ENCODE peak calls at places on chromosomes 7 and 10, in ten cellular contexts. V is uterus, Z is gastrocnemius medialis, T is ovary, D is breast epithelium, B is HepG2, J is sigmoid colon, R is tibial nerve, I is suprapubic skin, G is lower leg skin. M is an unnamed sample.

GRCh38 chr10:57188846-57189245 is 827.8 kb upstream of the ZWINT start:
- DNase-seq in V (no peak), Z (no peak), T (no peak), D (no peak), B (no peak), J (no peak), R (no peak), I (no peak), G (no peak), M (no peak)

GRCh38 chr10:121069061-121069850 is 218.1 kb downstream of the WDR11 start:
- DNase-seq in V (no peak), Z (no peak), T (no peak), D (no peak), B (no peak), J (no peak), R (no peak), I (no peak), G (no peak), M (no peak)

GRCh38 chr10:98041352-98042043 is 11.1 kb upstream of the CRTAC1 start:
- DNase-seq in V (peak), Z (peak), T (no peak), D (no peak), B (peak), J (peak), R (peak), I (no peak), G (peak), M (peak)

GRCh38 chr10:69348824-69349541 is 67.7 kb downstream of the TACR2 start:
- DNase-seq in V (peak), Z (peak), T (no peak), D (no peak), B (no peak), J (peak), R (peak), I (peak), G (peak), M (no peak)

GRCh38 chr7:8105449-8106095 is 137.0 kb downstream of the GLCCI1 start:
- DNase-seq in V (no peak), Z (no peak), T (no peak), D (no peak), B (no peak), J (no peak), R (no peak), I (no peak), G (no peak), M (no peak)

GRCh38 chr7:155885162-155886160 is 73.2 kb upstream of the SHH start:
- DNase-seq in V (no peak), Z (no peak), T (no peak), D (no peak), B (no peak), J (peak), R (no peak), I (peak), G (peak), M (no peak)

GRCh38 chr7:149850007-149850594 is 11.9 kb downstream of the ZNF862 start:
- DNase-seq in V (no peak), Z (no peak), T (no peak), D (no peak), B (no peak), J (no peak), R (no peak), I (peak), G (no peak), M (no peak)

GRCh38 chr10:96642973-96643372 is 56.2 kb upstream of the TM9SF3 start:
- DNase-seq in V (peak), Z (peak), T (no peak), D (no peak), B (peak), J (peak), R (peak), I (peak), G (peak), M (peak)

GRCh38 chr7:122588621-122589020 is 110.3 kb downstream of the RNF133 start:
- DNase-seq in V (no peak), Z (no peak), T (no peak), D (no peak), B (no peak), J (no peak), R (no peak), I (no peak), G (no peak), M (no peak)

GRCh38 chr10:12650122-12650521 is 300.8 kb downstream of the CAMK1D start:
- DNase-seq in V (no peak), Z (no peak), T (no peak), D (no peak), B (no peak), J (no peak), R (no peak), I (no peak), G (no peak), M (no peak)

GRCh38 chr10:43204943-43205671 is 61.8 kb downstream of the RASGEF1A start:
- DNase-seq in V (no peak), Z (peak), T (no peak), D (peak), B (peak), J (peak), R (peak), I (peak), G (peak), M (peak)

GRCh38 chr10:77746313-77746712 is 108.7 kb upstream of the KCNMA1 start:
- DNase-seq in V (no peak), Z (no peak), T (peak), D (no peak), B (no peak), J (no peak), R (no peak), I (no peak), G (no peak), M (no peak)

GRCh38 chr10:122308487-122309141 is 37.5 kb downstream of the BTBD16 start:
- DNase-seq in V (peak), Z (no peak), T (peak), D (no peak), B (no peak), J (no peak), R (no peak), I (no peak), G (no peak), M (no peak)

GRCh38 chr7:44292418-44292817 is 33.0 kb downstream of the CAMK2B start:
- DNase-seq in V (no peak), Z (no peak), T (no peak), D (no peak), B (no peak), J (no peak), R (no peak), I (no peak), G (peak), M (no peak)

GRCh38 chr7:34837826-34838225 is 179.8 kb downstream of the NPSR1 start:
- DNase-seq in V (no peak), Z (no peak), T (no peak), D (no peak), B (no peak), J (no peak), R (no peak), I (no peak), G (no peak), M (no peak)

GRCh38 chr10:30897045-30897444 is 134.6 kb downstream of the ZNF438 start:
- DNase-seq in V (no peak), Z (no peak), T (no peak), D (no peak), B (no peak), J (no peak), R (no peak), I (no peak), G (no peak), M (no peak)

GRCh38 chr7:30252885-30253795 is 31.3 kb upstream of the ZNRF2 start:
- DNase-seq in V (no peak), Z (peak), T (no peak), D (peak), B (no peak), J (peak), R (no peak), I (no peak), G (no peak), M (peak)

GRCh38 chr7:21412953-21413352 is 14.9 kb upstream of the SP4 start:
- DNase-seq in V (no peak), Z (no peak), T (no peak), D (no peak), B (no peak), J (no peak), R (no peak), I (no peak), G (no peak), M (no peak)

GRCh38 chr10:66238343-66238742 is 687.5 kb upstream of the LRRTM3 start:
- DNase-seq in V (no peak), Z (no peak), T (no peak), D (no peak), B (no peak), J (no peak), R (no peak), I (no peak), G (no peak), M (no peak)

GRCh38 chr10:116848032-116848911 is 1.0 kb upstream of the ENO4 start:
- DNase-seq in V (no peak), Z (no peak), T (no peak), D (no peak), B (no peak), J (no peak), R (no peak), I (no peak), G (no peak), M (no peak)
- TF ChIP-seq POLR2A in V (no peak), Z (no peak), T (no peak), D (no peak), B (no peak), J (no peak), R (no peak), I (no peak), G (no peak), M (no peak)

DNA sequence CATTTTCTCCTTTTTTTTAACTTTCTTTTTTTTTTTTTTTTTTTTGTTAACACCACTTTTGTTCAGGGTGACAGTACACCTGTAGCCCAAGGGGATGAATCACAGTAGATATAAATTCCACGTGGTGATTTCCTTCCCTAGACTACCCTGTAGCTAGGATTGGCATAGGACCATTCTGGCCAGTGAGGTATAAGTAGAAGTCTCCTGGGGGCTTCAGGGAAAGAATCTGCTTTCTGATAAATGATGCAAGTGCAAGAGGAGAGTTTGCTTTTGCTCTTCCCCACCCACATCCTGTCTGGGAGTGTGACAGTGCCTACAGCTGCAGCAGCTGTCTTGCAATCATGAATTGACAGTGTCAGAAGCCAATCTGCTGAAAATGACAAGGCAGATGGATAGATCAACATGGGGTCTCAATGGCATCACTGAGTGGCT is 63.2 kb upstream of the TOMM7 start:
- DNase-seq in V (no peak), Z (no peak), T (no peak), D (no peak), B (no peak), J (no peak), R (no peak), I (no peak), G (no peak), M (no peak)
- TF ChIP-seq POLR2A in V (no peak), Z (no peak), T (no peak), D (no peak), B (no peak), J (no peak), R (no peak), I (no peak), G (no peak), M (no peak)

DNA sequence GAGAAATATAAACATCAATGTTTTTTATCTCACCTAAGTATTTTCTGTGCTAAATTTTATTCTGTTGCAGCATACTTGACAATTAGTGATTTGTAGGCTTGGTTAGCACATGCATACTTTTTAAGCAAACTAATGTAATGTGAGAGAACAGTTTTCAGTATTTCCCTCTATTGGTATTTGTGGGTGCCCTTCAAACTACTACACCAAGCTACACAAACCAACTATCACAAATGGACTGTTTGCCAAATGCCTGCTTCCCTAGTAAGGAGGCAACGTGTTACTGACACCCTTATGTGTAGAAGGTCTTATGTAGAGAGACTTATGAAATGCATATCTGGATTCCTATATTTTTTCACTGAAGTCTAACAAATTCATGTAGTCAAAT is 98.4 kb upstream of the FZD1 start:
- DNase-seq in V (no peak), Z (no peak), T (no peak), D (no peak), B (no peak), J (no peak), R (no peak), I (no peak), G (no peak), M (no peak)
- TF ChIP-seq POLR2A in V (no peak), Z (no peak), T (no peak), D (no peak), B (no peak), J (no peak), R (no peak), I (no peak), G (no peak), M (no peak)

GRCh38 chr10:79355420-79356010 is 8.2 kb downstream of the PPIF start:
- DNase-seq in V (no peak), Z (peak), T (no peak), D (no peak), B (no peak), J (no peak), R (no peak), I (no peak), G (peak), M (no peak)
- TF ChIP-seq POLR2A in V (no peak), Z (no peak), T (no peak), D (no peak), B (no peak), J (no peak), R (no peak), I (no peak), G (no peak), M (no peak)

GRCh38 chr7:25929448-25929847 is 222.6 kb upstream of the NFE2L3 start:
- DNase-seq in V (no peak), Z (no peak), T (no peak), D (no peak), B (no peak), J (no peak), R (no peak), I (no peak), G (no peak), M (no peak)
- TF ChIP-seq POLR2A in V (no peak), Z (no peak), T (no peak), D (no peak), B (no peak), J (no peak), R (no peak), I (no peak), G (no peak), M (no peak)

GRCh38 chr7:99825873-99826272 is 1.9 kb upstream of the CYP3A43 start:
- DNase-seq in V (no peak), Z (no peak), T (no peak), D (no peak), B (no peak), J (no peak), R (no peak), I (no peak), G (no peak), M (no peak)

GRCh38 chr7:99828818-99829217 is 1.0 kb downstream of the CYP3A43 start:
- DNase-seq in V (no peak), Z (no peak), T (no peak), D (no peak), B (peak), J (no peak), R (no peak), I (no peak), G (no peak), M (no peak)

GRCh38 chr7:99829520-99830160 is 1.8 kb downstream of the CYP3A43 start:
- DNase-seq in V (no peak), Z (no peak), T (no peak), D (no peak), B (peak), J (no peak), R (no peak), I (no peak), G (no peak), M (peak)

GRCh38 chr7:99825451-99825850 is 2.4 kb upstream of the CYP3A43 start:
- DNase-seq in V (no peak), Z (no peak), T (no peak), D (no peak), B (no peak), J (no peak), R (no peak), I (no peak), G (no peak), M (no peak)

DNA sequence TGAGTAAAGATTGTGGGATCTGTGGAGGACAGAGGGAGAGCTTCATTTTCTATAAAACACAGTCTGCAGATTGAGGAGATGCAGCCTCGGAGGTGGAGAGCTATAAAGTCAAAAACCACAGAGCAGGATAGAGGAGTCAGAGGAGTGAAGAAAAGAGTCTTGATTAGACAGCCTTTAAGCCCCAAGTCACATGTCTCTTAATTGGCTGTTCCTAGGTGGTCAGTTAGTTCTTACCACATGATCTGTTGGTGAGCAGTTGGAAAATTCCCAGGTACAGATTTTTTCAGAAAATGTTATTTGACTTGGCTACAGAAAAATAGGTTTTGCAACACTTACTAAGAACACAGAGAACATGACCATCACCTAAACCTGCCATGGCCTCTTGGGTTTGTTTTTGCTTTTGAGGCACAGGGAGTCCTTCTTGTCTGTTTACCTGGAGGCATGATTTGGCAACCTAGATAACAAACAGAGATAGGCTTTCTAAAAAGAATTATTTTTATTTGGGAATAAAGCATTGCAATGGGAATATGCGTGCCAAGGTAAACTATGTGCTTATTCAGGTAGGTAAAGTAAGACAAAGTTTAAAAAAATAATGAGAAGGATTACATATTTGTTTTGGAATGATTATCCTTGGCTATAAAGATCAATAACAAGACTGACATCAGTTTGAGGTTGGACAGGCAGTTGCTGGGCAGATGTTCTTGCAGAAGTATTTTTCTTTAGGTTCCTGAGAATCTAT is 604 bp upstream of the CYP3A43 start:
- DNase-seq in V (no peak), Z (no peak), T (no peak), D (peak), B (peak), J (no peak), R (no peak), I (no peak), G (no peak), M (no peak)
- TF ChIP-seq POLR2A in V (no peak), Z (no peak), T (no peak), D (no peak), B (no peak), J (no peak), R (no peak), I (no peak), G (no peak), M (no peak)

GRCh38 chr10:817371-817770 is 114.1 kb downstream of the LARP4B start:
- DNase-seq in V (no peak), Z (no peak), T (no peak), D (no peak), B (no peak), J (no peak), R (no peak), I (no peak), G (no peak), M (no peak)
- TF ChIP-seq POLR2A in V (no peak), Z (no peak), T (no peak), D (no peak), B (no peak), J (no peak), R (no peak), I (no peak), G (no peak), M (no peak)

GRCh38 chr10:129825221-129825620 is 138.9 kb downstream of the EBF3 start:
- DNase-seq in V (no peak), Z (no peak), T (no peak), D (no peak), B (no peak), J (no peak), R (no peak), I (peak), G (no peak), M (no peak)
- TF ChIP-seq POLR2A in V (no peak), Z (no peak), T (no peak), D (no peak), B (no peak), J (no peak), R (no peak), I (no peak), G (no peak), M (no peak)